ENCODE peak calls at places on chromosomes 16 and 17, in seven cellular contexts. K is mesothelial cell of epicardium, G is ovary, P is uterus, O is body of pancreas, F is right lobe of liver, X is fibroblast of pulmonary artery. J is an unnamed sample.

GRCh38 chr16:2728034-2728433 is 8.0 kb upstream of the PRSS27 start:
- DNase-seq in X (no peak), P (no peak), O (no peak), G (no peak), F (no peak), K (no peak), J (no peak)

GRCh38 chr17:44220211-44221071 is 966 bp upstream of the UBTF start:
- DNase-seq in O (peak), F (peak), G (peak), K (peak), P (no peak), X (peak), J (peak)

GRCh38 chr17:58112970-58113631 is 29.9 kb downstream of the DYNLL2 start:
- DNase-seq in P (peak), K (peak), G (peak), F (peak), X (peak), O (peak), J (peak)

GRCh38 chr17:50686494-50687199 is 21.1 kb downstream of the ANKRD40 start:
- DNase-seq in F (peak), K (no peak), P (peak), O (peak), X (peak), G (peak), J (no peak)

GRCh38 chr17:67452681-67453554 is 75.8 kb downstream of the PITPNC1 start:
- DNase-seq in G (no peak), P (no peak), K (no peak), X (no peak), O (no peak), F (no peak), J (no peak)

GRCh38 chr16:82603784-82604411 is 22.9 kb upstream of the CDH13 start:
- DNase-seq in K (no peak), O (peak), X (peak), F (peak), P (peak), G (no peak), J (no peak)

GRCh38 chr16:3823427-3823826 is 57.1 kb downstream of the CREBBP start:
- DNase-seq in G (no peak), F (no peak), O (no peak), K (no peak), P (no peak), X (no peak), J (no peak)

GRCh38 chr16:86257546-86257945 is 252.8 kb upstream of the FOXF1 start:
- DNase-seq in K (no peak), P (no peak), F (no peak), O (no peak), X (no peak), G (no peak), J (no peak)

DNA sequence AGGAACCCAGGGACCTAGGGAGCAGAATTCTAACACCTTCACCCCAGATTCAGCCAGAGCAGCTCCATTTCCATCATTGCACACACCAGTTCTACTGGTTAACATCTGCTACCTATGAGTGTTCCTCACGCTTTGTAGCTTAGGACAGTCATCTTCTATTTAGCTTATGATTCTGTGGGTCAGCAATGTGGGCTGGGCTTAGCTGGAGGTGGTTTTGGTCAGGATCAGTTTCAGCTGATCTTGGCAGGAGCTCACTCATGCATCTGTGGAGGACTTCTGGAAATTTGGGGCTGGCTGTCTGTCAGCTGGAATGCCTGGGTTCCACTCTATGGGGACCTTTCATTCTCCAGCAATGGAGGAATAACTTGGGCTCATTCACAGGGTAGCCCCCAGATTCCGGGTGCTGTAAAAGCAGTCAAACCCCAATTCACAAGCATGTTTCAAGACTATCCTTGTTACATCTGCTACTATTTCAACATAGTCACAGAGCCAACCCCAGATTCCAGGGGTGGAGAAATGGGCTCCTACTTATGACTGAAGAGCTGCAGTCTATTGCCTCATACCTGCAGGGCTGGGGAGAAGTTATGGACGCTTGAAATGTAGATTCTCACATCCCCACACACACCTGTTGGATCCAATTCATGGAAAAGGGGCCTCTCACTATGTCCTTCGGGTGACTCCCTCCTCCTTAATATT is 3.4 kb upstream of the HP start:
- DNase-seq in K (no peak), O (no peak), G (no peak), F (peak), P (no peak), X (no peak), J (no peak)
- TF ChIP-seq CTCF in K (no peak), O (no peak), G (no peak), F (no peak), P (no peak), X (no peak), J (no peak)

DNA sequence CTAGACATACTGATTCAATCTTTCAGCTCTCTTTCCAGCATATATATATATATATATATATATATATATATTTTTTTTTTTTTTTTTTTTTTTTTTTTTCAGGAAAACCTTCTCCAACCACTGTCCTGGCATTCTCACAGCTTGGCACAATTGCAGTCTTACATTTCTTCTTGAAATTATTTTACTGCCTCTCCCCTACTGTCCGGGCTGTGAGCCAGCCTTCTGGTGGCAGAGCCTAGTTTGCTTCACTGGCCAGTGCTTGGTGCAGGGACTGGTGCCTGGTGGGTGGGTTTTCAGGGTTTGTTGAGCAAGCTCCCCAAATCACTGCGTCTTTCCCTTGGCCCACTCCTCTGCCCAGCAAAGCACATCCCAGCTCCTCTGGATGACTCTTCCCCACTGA is 28.5 kb downstream of the PRSS54 start:
- DNase-seq in F (no peak), P (no peak), K (no peak), O (no peak), G (no peak), X (no peak), J (no peak)
- TF ChIP-seq CTCF in F (no peak), P (no peak), K (no peak), O (no peak), G (no peak), X (no peak), J (no peak)

GRCh38 chr16:25118851-25119584 is 7.5 kb downstream of the LCMT1 start:
- DNase-seq in O (no peak), X (no peak), G (no peak), F (no peak), P (no peak), K (no peak), J (no peak)

GRCh38 chr16:25124503-25124902 is 13.0 kb downstream of the LCMT1 start:
- DNase-seq in O (no peak), K (no peak), X (no peak), P (no peak), F (no peak), G (no peak), J (no peak)

GRCh38 chr16:25126820-25127232 is 15.3 kb downstream of the LCMT1 start:
- DNase-seq in K (no peak), F (no peak), X (peak), O (peak), P (no peak), G (no peak), J (no peak)

DNA sequence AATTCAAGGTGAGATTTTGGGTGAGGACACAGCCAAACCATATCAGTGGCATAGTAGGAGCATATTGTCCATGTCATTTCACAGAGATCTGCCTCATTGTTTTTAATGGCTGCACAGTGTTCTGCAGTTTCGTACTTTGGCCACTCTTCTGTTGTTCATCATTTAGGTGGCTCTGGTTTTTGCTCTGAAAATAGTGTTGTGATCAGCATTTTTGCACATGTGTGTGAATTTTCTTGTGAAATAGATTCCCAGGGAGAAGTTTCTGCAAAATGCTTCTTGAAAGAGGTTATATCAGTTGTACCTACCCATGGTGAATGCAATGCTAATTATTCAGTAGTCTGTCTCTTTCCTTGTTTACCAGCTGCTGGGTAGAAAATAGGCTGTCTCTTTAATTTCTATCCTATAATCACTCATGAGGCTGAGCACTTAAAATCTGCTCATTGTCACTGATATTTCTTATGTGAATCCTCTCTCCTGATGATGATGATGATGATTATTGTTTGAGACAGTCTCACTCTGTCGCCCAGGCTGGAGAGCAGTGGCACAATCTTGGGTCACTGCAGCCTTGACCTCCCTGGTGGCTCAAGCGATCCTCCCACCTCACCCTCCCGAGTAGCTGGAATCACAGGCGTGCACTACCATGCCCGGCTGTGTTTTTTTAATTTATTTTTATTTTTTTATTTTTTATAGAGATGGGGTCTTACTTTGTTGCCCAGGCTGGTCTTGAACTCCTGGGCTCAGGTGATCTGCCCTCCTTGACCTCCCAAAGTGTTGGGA is 10.5 kb downstream of the LCMT1 start:
- DNase-seq in O (no peak), K (no peak), P (no peak), X (no peak), F (no peak), G (no peak), J (no peak)
- TF ChIP-seq CTCF in O (no peak), K (no peak), P (no peak), X (no peak), F (no peak), G (no peak), J (no peak)

GRCh38 chr17:78380370-78380769 is 1.9 kb downstream of the PGS1 start:
- DNase-seq in O (no peak), F (no peak), G (no peak), X (no peak), P (no peak), K (no peak), J (no peak)

GRCh38 chr17:78376161-78376560 is 2.3 kb upstream of the PGS1 start:
- DNase-seq in K (no peak), X (no peak), P (no peak), O (no peak), G (no peak), F (no peak), J (no peak)

GRCh38 chr17:78377858-78378224 is 608 bp upstream of the PGS1 start:
- DNase-seq in P (no peak), G (no peak), K (no peak), F (no peak), O (no peak), X (no peak), J (no peak)

GRCh38 chr17:78379134-78379497 is 667 bp downstream of the PGS1 start:
- DNase-seq in X (peak), F (no peak), P (no peak), G (no peak), O (no peak), K (no peak), J (no peak)

GRCh38 chr17:78378225-78379133 is at the start of gene PGS1:
- DNase-seq in X (peak), P (peak), G (peak), F (peak), K (peak), O (peak), J (peak)
- TF ChIP-seq CTCF in X (no peak), P (no peak), G (no peak), F (no peak), K (no peak), O (no peak), J (no peak)

GRCh38 chr16:17131351-17131750 is 339.4 kb downstream of the XYLT1 start:
- DNase-seq in X (no peak), K (no peak), G (no peak), O (no peak), P (no peak), F (no peak), J (no peak)
- TF ChIP-seq CTCF in X (no peak), K (no peak), G (no peak), O (no peak), P (no peak), F (no peak), J (no peak)

DNA sequence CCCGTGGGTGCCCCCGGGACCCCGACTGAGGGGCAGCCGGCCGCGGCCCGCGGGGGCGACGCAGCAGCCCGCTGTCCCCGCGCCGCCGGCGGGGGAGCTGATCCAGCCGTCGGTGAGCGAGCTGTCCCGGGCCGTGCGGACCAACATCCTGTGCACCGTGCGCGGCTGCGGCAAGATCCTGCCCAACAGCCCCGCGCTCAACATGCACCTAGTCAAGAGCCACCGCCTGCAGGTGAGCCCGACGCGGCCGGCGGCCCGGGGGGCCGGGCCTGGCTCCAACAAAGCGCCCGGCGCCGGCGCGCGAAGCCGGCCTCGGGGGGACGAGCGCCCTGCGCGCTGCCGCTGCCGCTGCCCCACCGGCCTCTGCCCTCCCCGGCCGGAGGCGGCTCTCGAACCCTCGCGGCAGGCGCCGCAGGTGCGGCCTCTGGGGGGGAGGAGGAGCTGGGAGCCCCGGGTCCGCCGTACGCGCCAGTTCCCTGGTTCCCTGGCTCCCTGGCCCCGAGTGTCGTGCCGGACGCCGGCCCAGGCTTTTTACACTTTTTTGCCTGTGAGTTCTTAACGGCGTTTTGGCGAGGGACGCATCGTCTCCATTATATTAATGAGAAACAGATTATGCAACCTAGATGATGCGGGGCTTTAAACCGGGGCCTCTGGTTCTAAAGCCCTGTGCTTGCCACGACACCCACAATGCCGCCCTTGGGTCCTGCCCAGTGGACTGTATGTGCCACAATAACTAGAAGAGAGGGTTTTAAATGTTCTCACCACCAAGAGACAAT is 521 bp downstream of the ATMIN start:
- DNase-seq in K (peak), P (no peak), O (peak), G (peak), X (peak), F (peak), J (no peak)
- TF ChIP-seq CTCF in K (no peak), P (no peak), O (no peak), G (no peak), X (no peak), F (no peak), J (no peak)

GRCh38 chr17:64150237-64151015 is 20.5 kb upstream of the ERN1 start:
- DNase-seq in F (peak), P (no peak), G (no peak), O (peak), X (peak), K (no peak), J (no peak)

GRCh38 chr17:64148699-64149098 is 18.8 kb upstream of the ERN1 start:
- DNase-seq in O (peak), K (no peak), P (no peak), G (no peak), F (no peak), X (no peak), J (no peak)

GRCh38 chr17:64152428-64153125 is 22.6 kb upstream of the ERN1 start:
- DNase-seq in P (no peak), X (no peak), K (no peak), F (no peak), G (no peak), O (peak), J (no peak)

GRCh38 chr17:64149196-64149595 is 19.3 kb upstream of the ERN1 start:
- DNase-seq in F (no peak), G (no peak), X (no peak), O (peak), K (no peak), P (no peak), J (no peak)

GRCh38 chr17:64151016-64151368 is 21.0 kb upstream of the ERN1 start:
- DNase-seq in P (no peak), O (no peak), G (no peak), K (no peak), F (no peak), X (no peak), J (no peak)
- TF ChIP-seq CTCF in P (no peak), O (no peak), G (no peak), K (no peak), F (no peak), X (no peak), J (no peak)

DNA sequence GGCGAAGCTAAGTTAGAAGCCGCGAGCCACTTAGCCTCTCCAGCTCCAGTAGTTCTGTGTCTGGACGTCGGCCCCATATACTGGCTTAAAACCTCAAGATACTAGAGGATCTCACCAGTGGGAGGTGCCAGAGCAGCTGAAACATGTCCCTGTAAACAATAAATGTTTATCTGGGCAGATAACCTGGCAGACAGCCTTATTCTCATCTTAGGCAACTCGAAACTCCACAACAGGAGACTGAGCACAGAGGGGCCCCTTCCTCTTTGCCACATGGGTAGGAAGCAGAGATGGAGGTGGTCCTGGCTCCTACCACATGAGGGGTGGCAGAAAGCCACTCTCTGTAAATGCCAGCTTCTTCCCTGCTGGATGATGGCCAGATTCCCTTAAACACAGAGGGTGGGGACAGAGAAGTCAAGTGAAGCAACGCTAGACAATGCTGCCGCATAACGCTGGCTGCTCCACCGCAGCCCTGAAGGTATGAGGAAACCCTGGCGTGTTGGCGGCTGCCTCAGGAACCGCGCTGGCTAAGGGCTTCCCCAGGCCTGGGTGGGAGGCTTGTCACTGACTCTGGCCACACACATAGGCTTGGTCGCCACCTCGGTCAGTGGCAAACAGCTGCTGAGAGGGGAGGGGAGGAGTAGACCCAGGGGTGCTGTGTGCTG is 67.9 kb downstream of the HIC1 start:
- DNase-seq in P (peak), X (peak), K (no peak), G (peak), O (peak), F (peak), J (peak)
- TF ChIP-seq CTCF in P (peak), X (peak), K (no peak), G (no peak), O (no peak), F (peak), J (no peak)

DNA sequence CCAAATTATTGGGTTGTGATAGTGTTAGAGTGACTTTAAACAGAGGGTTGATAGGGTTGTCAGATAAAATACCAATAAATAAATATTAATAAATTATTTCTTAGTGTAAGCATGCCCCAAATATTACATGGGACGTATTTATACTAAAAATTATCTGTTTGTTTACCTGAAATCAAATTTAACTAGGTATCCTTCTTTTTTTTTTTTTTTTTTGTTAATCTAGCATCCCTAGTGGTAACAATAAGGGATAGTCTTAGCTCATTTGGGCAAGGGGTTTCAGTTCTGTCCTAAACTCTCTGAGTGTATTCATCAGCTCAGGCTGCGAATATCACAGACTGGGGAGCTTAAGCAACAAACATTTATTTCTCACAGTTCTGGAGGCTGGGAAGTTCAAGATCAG is 1.3 kb downstream of the CLEC19A start:
- DNase-seq in P (no peak), F (no peak), K (no peak), X (no peak), G (no peak), O (no peak), J (no peak)
- TF ChIP-seq CTCF in P (no peak), F (no peak), K (no peak), X (no peak), G (no peak), O (no peak), J (no peak)